ENCODE peak calls at places on chromosomes 12 and 14, in four cellular contexts. U is K562, J is body of pancreas, P is breast epithelium. S is an unnamed sample.

GRCh38 chr12:53958128-53958527 is 3.4 kb downstream of the HOXC12 start:
- DNase-seq in J (no peak), U (no peak), P (no peak), S (no peak)

GRCh38 chr12:68121143-68121542 is 38.4 kb downstream of the IFNG start:
- DNase-seq in P (no peak), U (no peak), J (no peak), S (no peak)

GRCh38 chr12:82817368-82817767 is 130.7 kb downstream of the TMTC2 start:
- DNase-seq in P (no peak), J (no peak), U (no peak), S (no peak)

GRCh38 chr12:95976416-95976832 is 19.7 kb downstream of the HAL start:
- DNase-seq in J (no peak), P (no peak), U (no peak), S (no peak)

GRCh38 chr12:11734781-11735180 is 85.3 kb downstream of the ETV6 start:
- DNase-seq in U (no peak), J (no peak), P (no peak), S (no peak)

GRCh38 chr14:104230119-104230885 is 91.9 kb downstream of the KIF26A start:
- DNase-seq in P (no peak), J (no peak), U (no peak), S (no peak)

GRCh38 chr12:92955997-92956663 is 27.0 kb upstream of the EEA1 start:
- DNase-seq in J (no peak), P (no peak), U (no peak), S (no peak)

GRCh38 chr12:25130741-25131188 is 64.2 kb downstream of the DNAI7 start:
- DNase-seq in J (no peak), U (peak; percentile 26), P (no peak), S (no peak)

GRCh38 chr14:45091696-45092095 is 7.8 kb downstream of the PRPF39 start:
- DNase-seq in U (no peak), P (no peak), J (no peak), S (no peak)

GRCh38 chr12:26276709-26277108 is 81.3 kb downstream of the SSPN start:
- DNase-seq in U (no peak), P (no peak), J (no peak), S (no peak)

GRCh38 chr12:101127521-101128219 is 82.4 kb downstream of the SLC5A8 start:
- DNase-seq in P (no peak), U (no peak), J (no peak), S (no peak)

GRCh38 chr12:102691773-102692555 is 211.6 kb upstream of the IGF1 start:
- DNase-seq in P (no peak), U (no peak), J (no peak), S (no peak)

GRCh38 chr12:26938660-26939185 is 453 bp downstream of the FGFR1OP2 start:
- DNase-seq in P (no peak), J (no peak), U (no peak), S (no peak)

GRCh38 chr14:71235865-71236264 is 328.6 kb downstream of the PCNX1 start:
- DNase-seq in U (no peak), J (peak; percentile 36), P (peak; percentile 71), S (no peak)

GRCh38 chr12:124369901-124370378 is 75.0 kb downstream of the RFLNA start:
- DNase-seq in U (no peak), J (no peak), P (peak; percentile 50), S (no peak)

GRCh38 chr14:80414080-80414479 is 202.8 kb upstream of the DIO2 start:
- DNase-seq in P (no peak), U (no peak), J (no peak), S (no peak)

GRCh38 chr12:28222959-28223662 is 32.9 kb downstream of the CCDC91 start:
- DNase-seq in J (no peak), P (no peak), U (no peak), S (no peak)

GRCh38 chr14:102699416-102700110 is 77.7 kb upstream of the TRAF3 start:
- DNase-seq in P (no peak), U (no peak), J (no peak), S (no peak)

GRCh38 chr14:64879635-64880381 is at the start of gene SPTB:
- DNase-seq in P (no peak), J (peak; percentile 79), U (peak; percentile 89), S (peak; percentile 52)
- TF ChIP-seq POLR2A in P (no peak), J (no peak), U (no peak), S (no peak)

GRCh38 chr12:80780746-80781145 is 64.0 kb downstream of the MYF5 start:
- DNase-seq in U (no peak), J (no peak), P (no peak), S (no peak)

GRCh38 chr12:80776706-80777105 is 60.0 kb downstream of the MYF5 start:
- DNase-seq in J (no peak), P (no peak), U (no peak), S (no peak)

GRCh38 chr12:80777587-80777986 is 60.9 kb downstream of the MYF5 start:
- DNase-seq in J (no peak), P (no peak), U (no peak), S (no peak)

GRCh38 chr12:80781313-80781712 is 64.6 kb downstream of the MYF5 start:
- DNase-seq in J (no peak), P (no peak), U (no peak), S (no peak)

GRCh38 chr12:80778005-80778541 is 61.4 kb downstream of the MYF5 start:
- DNase-seq in U (no peak), P (peak; percentile 57), J (peak; percentile 67), S (peak; percentile 11)
- TF ChIP-seq POLR2A in U (no peak), P (no peak), J (no peak), S (no peak)

GRCh38 chr12:57101892-57102695 is 9.1 kb downstream of the STAT6 start:
- DNase-seq in J (no peak), P (no peak), U (peak; percentile 66), S (no peak)
- TF ChIP-seq POLR2A in J (no peak), P (no peak), U (peak; percentile 38), S (no peak)

DNA sequence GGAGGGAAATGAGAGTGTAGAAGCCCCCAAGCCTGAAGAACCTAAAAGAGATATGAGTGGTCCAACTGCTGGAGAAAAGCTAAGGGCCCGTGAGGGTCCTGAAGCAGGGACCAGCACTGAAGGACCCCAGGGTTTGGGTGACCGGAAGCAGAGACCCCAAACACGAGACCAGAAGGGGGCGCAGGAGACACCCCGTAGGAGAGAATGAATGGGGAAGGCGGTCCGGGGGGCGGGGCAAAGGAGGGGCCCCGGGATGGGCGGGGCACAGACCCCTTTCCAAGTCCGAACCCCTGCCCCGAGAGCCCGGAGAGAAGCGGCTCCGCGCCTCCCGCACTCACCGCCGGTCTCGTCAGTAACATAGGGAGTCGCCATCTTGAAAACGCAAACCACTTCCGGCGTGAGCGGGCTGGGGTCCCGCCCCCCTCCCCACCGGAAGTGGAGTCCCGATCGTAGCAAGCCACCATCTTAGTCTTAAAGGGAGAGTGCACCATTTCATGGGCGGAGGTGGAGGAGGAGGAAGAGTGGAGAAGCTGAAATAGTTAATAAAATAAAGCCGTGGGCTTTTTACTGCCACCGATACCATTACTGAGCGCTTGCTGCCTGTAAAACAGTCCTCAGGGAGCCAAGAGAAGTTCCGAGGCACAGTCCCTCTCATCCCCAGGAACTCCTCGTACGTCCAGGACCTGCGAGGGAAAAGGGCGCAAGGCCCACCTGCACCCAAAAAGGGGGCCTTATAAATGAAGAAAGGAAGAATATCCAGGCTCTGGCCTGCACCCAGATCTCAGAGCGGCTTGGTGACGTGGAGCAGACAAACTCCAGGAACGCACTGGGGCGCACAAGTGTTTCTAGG is 731 bp downstream of the PYM1 start:
- DNase-seq in J (peak; percentile 88), P (peak; percentile 88), U (peak; percentile 97), S (peak; percentile 72)
- TF ChIP-seq POLR2A in J (no peak), P (peak; percentile 38), U (no peak), S (peak; percentile 65)

GRCh38 chr14:100730530-100730929 is 3.8 kb downstream of the DLK1 start:
- DNase-seq in P (no peak), U (no peak), J (no peak), S (no peak)

GRCh38 chr14:100727565-100728240 is 1.0 kb downstream of the DLK1 start:
- DNase-seq in U (no peak), J (no peak), P (no peak), S (no peak)

GRCh38 chr14:100729982-100730381 is 3.3 kb downstream of the DLK1 start:
- DNase-seq in J (no peak), P (no peak), U (no peak), S (no peak)

GRCh38 chr14:100726812-100727564 is at the start of gene DLK1:
- DNase-seq in P (no peak), U (peak; percentile 74), J (no peak), S (no peak)

DNA sequence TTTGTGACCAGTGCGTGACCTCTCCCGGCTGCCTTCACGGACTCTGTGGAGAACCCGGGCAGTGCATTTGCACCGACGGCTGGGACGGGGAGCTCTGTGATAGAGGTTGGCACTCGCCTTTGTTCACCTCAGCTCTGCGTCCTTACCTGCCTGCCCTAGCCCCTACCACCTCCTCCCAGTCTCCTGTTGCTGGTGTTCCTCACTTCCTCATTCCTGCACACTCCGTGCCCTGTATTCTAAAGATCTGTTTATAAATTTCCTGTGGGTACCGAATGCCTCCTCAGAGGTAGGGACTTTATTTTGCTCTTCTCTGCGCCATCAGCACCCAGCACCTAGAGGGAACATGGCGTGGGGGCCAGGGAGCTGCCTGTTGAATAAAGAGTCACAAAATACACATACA is 2.3 kb downstream of the DLK1 start:
- DNase-seq in J (no peak), U (no peak), P (no peak), S (no peak)
- TF ChIP-seq POLR2A in J (no peak), U (no peak), P (no peak), S (no peak)

DNA sequence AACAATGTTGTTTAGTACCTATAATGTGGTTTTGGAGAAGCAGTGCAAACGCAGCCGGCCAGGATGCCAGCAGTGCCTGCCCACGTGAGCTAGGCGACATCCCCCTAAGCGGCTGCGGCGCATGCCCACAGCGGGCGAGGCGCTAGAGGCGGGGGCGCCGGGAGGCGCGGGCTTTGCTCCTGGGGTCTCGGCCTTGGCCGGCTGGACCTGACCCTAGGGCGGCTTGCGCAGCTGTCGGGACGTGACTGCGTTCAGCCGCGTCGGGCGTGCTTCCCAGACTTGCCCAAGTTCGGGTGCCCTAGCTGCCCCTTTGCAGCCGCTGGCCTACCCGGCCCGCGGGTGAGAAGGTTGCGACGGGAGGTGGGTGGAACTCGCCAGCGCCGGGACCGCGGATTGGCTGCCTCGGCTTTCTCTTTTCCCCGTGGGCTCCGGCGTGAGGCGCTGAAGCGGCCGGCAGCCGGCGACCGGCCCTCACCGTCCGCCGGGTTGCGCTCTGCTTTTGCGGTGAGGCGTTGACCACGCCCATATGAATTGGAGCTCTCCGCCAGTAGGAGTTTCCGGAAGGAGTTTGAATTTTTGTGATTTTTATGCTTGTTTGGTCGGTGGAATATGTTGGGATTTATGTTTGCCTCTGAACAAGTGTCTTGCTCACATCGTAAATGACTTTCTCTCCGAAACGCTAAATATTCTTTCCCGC is at the start of gene TMEM19:
- DNase-seq in P (peak; percentile 73), U (peak; percentile 90), J (peak; percentile 94), S (peak; percentile 65)
- TF ChIP-seq POLR2A in P (no peak), U (peak; percentile 93), J (peak; percentile 57), S (peak; percentile 15)

GRCh38 chr12:5374691-5375090 is 57.2 kb upstream of the NTF3 start:
- DNase-seq in P (no peak), U (no peak), J (no peak), S (no peak)
- TF ChIP-seq POLR2A in P (no peak), U (no peak), J (no peak), S (no peak)

GRCh38 chr12:8075935-8076334 is 6.1 kb upstream of the NECAP1 start:
- DNase-seq in U (no peak), J (no peak), P (no peak), S (no peak)
- TF ChIP-seq POLR2A in U (no peak), J (no peak), P (no peak), S (no peak)

GRCh38 chr12:6961695-6962284 is 8.7 kb downstream of the PHB2 start:
- DNase-seq in P (peak; percentile 55), U (peak; percentile 76), J (peak; percentile 80), S (no peak)
- TF ChIP-seq POLR2A in P (no peak), U (peak; percentile 83), J (no peak), S (peak; percentile 43)